ENCODE peak calls at places on chromosomes 3 and 15, in four cellular contexts. X is SK-N-SH, K is GM23248, G is PC-3. W is an unnamed sample. For H3K9me3 and H3F3A, the result is how much of the 10 kb centered on the place peaks cover.

GRCh38 chr3:146223401-146224373 is 27.2 kb downstream of the PLSCR4 start:
- DNase-seq in K (no peak), X (no peak), G (peak), W (no peak)

GRCh38 chr3:12588674-12589054 is 31.8 kb downstream of the MKRN2 start:
- DNase-seq in K (no peak), G (no peak), X (no peak), W (no peak)

GRCh38 chr15:35596261-35596660 is 50.3 kb upstream of the DPH6 start:
- DNase-seq in X (no peak), G (no peak), K (peak), W (no peak)

GRCh38 chr3:47343471-47343971 is 37.3 kb upstream of the PTPN23 start:
- DNase-seq in G (no peak), X (no peak), K (no peak), W (no peak)

GRCh38 chr3:19885468-19885867 is 48.5 kb downstream of the EFHB start:
- DNase-seq in K (peak), X (peak), G (peak), W (peak)

GRCh38 chr3:14331273-14331672 is 71.1 kb upstream of the SLC6A6 start:
- DNase-seq in K (no peak), X (no peak), G (no peak), W (no peak)

GRCh38 chr15:84681822-84682221 is 23.8 kb upstream of the NMB start:
- DNase-seq in G (no peak), X (no peak), K (peak), W (no peak)

GRCh38 chr3:60336061-60336460 is 915.2 kb downstream of the FHIT start:
- DNase-seq in K (no peak), X (no peak), G (no peak), W (no peak)

GRCh38 chr15:27579738-27580137 is 519.4 kb downstream of the OCA2 start:
- DNase-seq in X (no peak), K (peak), G (no peak), W (no peak)

GRCh38 chr3:166444756-166445155 is 607.5 kb upstream of the BCHE start:
- DNase-seq in G (peak), X (no peak), K (no peak), W (no peak)

GRCh38 chr3:129417354-129417753 is 11.1 kb downstream of the EFCAB12 start:
- DNase-seq in X (no peak), K (peak), G (no peak), W (no peak)

GRCh38 chr15:29611057-29611456 is 211.2 kb downstream of the TJP1 start:
- DNase-seq in K (no peak), X (no peak), G (no peak), W (no peak)

GRCh38 chr3:57999423-58000115 is 8.7 kb upstream of the FLNB start:
- DNase-seq in X (no peak), K (no peak), G (peak), W (no peak)

GRCh38 chr3:152196782-152197181 is 71.9 kb upstream of the MBNL1 start:
- DNase-seq in G (no peak), X (no peak), K (no peak), W (peak)

GRCh38 chr15:80434926-80435720 is 30.9 kb downstream of the ARNT2 start:
- DNase-seq in X (no peak), K (no peak), G (no peak), W (no peak)

GRCh38 chr3:28544236-28544635 is 195.6 kb upstream of the AZI2 start:
- DNase-seq in K (no peak), G (no peak), X (no peak), W (no peak)

GRCh38 chr3:13661121-13661520 is 112.2 kb downstream of the FBLN2 start:
- DNase-seq in K (no peak), X (peak), G (no peak), W (no peak)

GRCh38 chr3:48476426-48477053 is 27.4 kb downstream of the SHISA5 start:
- DNase-seq in X (peak), K (no peak), G (no peak), W (no peak)

GRCh38 chr15:70761931-70762468 is 1.4 kb downstream of the UACA start:
- DNase-seq in G (peak), X (no peak), K (peak), W (no peak)

GRCh38 chr3:184546252-184546651 is 15.3 kb upstream of the EPHB3 start:
- DNase-seq in X (no peak), G (no peak), K (no peak), W (no peak)

GRCh38 chr15:74778599-74778970 is 3.3 kb upstream of the CSK start:
- DNase-seq in G (no peak), X (no peak), K (no peak), W (no peak)

GRCh38 chr3:176590722-176591121 is 606.6 kb downstream of the TBL1XR1 start:
- DNase-seq in G (peak), K (no peak), X (no peak), W (no peak)

GRCh38 chr15:45346381-45346780 is 32.0 kb downstream of the GATM start:
- DNase-seq in G (no peak), K (no peak), X (no peak), W (no peak)

DNA sequence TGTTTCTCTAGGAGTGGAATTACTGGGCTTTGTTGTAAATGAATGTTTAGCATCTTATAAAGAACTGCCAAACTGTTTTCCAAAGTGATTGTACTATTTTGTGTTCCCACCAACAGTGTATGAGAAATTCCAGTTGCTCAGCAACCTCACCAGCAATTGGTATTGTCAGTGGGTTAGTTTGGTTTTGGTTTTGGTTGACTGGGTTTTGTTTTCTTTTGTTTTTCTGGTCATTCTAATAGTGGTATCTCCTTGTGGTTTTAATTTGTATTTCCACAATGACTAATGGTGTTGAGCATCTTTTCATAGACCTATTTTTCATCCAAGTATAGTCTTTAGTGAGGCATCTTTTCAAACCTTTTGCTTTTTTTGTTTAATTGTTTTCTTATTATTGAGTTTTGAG is 27.1 kb downstream of the FILIP1L start:
- DNase-seq in X (no peak), K (peak), G (peak), W (peak)
- H3K9me3 ChIP-seq in X (under half), K (under half), G (under half), W (under half)

DNA sequence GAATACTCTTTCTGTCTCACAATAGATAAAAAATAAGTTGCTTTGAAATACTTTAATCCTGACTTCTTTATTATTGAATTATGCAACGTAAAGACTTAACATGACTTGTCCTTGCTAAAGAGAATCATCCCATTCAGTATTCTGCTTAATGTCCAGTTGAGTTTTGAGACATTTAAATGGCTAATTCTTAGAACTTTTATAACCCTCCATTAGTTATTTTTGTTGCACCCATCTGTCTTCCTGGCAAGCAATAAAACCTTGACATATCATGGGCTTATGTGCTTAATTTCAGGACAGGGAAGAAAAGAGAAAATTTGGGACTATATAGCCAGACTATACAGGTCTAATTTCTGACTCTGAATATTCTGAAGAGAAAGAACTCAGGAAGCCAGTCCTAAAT is 3.1 kb downstream of the SEC62 start:
- DNase-seq in X (no peak), G (no peak), K (no peak), W (no peak)
- H3F3A ChIP-seq in X (under half), G (under half), K (under half), W (under half)

GRCh38 chr3:172524611-172525010 is 1.4 kb upstream of the TNFSF10 start:
- DNase-seq in X (no peak), G (no peak), K (peak), W (no peak)
- TF ChIP-seq EZH2phosphoT487 in X (no peak), G (no peak), K (no peak), W (no peak)

GRCh38 chr3:44495636-44496415 is 18.4 kb upstream of the ZNF445 start:
- DNase-seq in G (no peak), X (no peak), K (no peak), W (no peak)
- H3K9me3 ChIP-seq in G (under half), X (under half), K (under half), W (under half)

GRCh38 chr3:32836601-32837000 is 18.8 kb downstream of the TRIM71 start:
- DNase-seq in G (no peak), X (no peak), K (no peak), W (no peak)

GRCh38 chr3:32837789-32838188 is 20.0 kb downstream of the TRIM71 start:
- DNase-seq in X (no peak), K (no peak), G (no peak), W (no peak)

GRCh38 chr3:32835049-32835371 is 17.2 kb downstream of the TRIM71 start:
- DNase-seq in G (no peak), K (no peak), X (no peak), W (no peak)

GRCh38 chr3:32837366-32837765 is 19.6 kb downstream of the TRIM71 start:
- DNase-seq in K (no peak), X (no peak), G (no peak), W (no peak)

DNA sequence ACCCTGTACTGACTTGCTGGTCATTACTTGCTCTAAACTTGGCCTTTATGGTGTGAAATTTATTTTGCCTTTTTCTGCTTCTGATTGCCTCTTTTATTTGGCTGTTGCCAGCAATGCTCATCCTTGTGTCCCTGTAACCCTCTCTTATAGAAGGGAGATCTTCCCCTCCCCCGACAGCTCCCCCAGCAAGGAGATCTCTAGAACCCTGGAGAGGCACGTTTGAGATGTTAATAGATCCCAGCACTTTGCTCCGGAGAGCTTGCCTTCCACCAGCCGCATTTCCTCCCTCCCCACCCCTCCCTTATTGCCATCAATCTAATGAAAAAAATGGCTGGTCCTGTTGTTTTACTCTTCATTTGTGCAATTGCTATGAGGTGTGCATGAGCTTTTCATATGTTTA is 18.1 kb downstream of the TRIM71 start:
- DNase-seq in K (no peak), G (no peak), X (no peak), W (no peak)
- H3F3A ChIP-seq in K (under half), G (under half), X (under half), W (under half)

GRCh38 chr3:119098006-119098405 is 48.0 kb upstream of the TEX55 start:
- DNase-seq in K (no peak), X (no peak), G (no peak), W (no peak)

GRCh38 chr3:119091936-119092677 is 53.9 kb upstream of the TEX55 start:
- DNase-seq in K (no peak), X (no peak), G (no peak), W (no peak)
- TF ChIP-seq EZH2phosphoT487 in K (no peak), X (no peak), G (no peak), W (no peak)

GRCh38 chr15:25238126-25238525 is 200.7 kb downstream of the UBE3A start:
- DNase-seq in X (no peak), G (no peak), K (no peak), W (no peak)

GRCh38 chr15:25240461-25241021 is 198.3 kb downstream of the UBE3A start:
- DNase-seq in X (no peak), G (no peak), K (no peak), W (no peak)

GRCh38 chr15:25237291-25237978 is 201.4 kb downstream of the UBE3A start:
- DNase-seq in K (no peak), G (no peak), X (no peak), W (no peak)

GRCh38 chr15:25239471-25240345 is 199.1 kb downstream of the UBE3A start:
- DNase-seq in G (no peak), X (no peak), K (no peak), W (no peak)

DNA sequence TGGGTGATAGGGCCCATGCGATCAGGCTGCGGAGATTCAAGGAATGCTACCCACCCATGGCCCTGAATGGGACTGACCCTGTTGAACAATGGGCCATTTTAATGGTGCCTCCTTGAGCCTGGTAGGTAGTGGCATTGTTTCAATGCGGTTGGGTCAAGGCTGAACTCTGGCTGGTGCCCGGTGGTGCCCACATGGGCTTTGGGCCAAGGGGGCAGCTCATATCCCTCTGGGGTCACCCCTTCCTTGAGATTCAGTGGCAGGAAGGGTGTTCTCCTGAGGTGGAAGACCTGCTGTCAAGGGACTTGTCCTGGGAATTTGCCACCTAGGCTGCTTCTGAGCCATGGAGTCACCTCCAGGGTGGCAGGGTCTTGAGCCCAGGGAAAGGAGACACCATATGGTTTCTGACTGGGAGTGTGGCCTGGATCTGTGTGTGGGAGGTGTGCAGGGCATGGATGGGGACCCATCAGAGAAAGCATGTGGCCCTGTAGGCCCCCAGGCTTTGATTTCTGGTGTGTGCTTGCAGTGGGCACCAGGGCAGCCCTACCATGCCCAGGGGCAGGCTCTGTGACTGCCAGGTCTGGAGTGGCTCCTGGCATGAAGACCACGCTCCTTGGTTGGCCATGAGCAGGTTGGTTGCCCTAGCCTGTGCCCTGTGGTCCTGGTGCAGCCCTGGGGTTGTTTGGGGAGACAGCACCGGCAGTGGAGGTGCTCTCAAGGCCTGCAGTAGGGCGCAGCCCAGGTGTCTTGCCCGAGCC is 199.9 kb downstream of the UBE3A start:
- DNase-seq in K (no peak), X (no peak), G (no peak), W (no peak)
- H3K9me3 ChIP-seq in K (under half), X (under half), G (under half), W (under half)

GRCh38 chr3:112782481-112782880 is 64.2 kb downstream of the CD200R1L start:
- DNase-seq in K (no peak), G (no peak), X (no peak), W (no peak)

GRCh38 chr3:112778298-112779008 is 68.2 kb downstream of the CD200R1L start:
- DNase-seq in X (no peak), K (peak), G (peak), W (no peak)

GRCh38 chr3:112781611-112782010 is 65.1 kb downstream of the CD200R1L start:
- DNase-seq in G (no peak), K (peak), X (no peak), W (no peak)

GRCh38 chr3:112776836-112777235 is 69.8 kb downstream of the CD200R1L start:
- DNase-seq in X (no peak), G (no peak), K (no peak), W (no peak)

DNA sequence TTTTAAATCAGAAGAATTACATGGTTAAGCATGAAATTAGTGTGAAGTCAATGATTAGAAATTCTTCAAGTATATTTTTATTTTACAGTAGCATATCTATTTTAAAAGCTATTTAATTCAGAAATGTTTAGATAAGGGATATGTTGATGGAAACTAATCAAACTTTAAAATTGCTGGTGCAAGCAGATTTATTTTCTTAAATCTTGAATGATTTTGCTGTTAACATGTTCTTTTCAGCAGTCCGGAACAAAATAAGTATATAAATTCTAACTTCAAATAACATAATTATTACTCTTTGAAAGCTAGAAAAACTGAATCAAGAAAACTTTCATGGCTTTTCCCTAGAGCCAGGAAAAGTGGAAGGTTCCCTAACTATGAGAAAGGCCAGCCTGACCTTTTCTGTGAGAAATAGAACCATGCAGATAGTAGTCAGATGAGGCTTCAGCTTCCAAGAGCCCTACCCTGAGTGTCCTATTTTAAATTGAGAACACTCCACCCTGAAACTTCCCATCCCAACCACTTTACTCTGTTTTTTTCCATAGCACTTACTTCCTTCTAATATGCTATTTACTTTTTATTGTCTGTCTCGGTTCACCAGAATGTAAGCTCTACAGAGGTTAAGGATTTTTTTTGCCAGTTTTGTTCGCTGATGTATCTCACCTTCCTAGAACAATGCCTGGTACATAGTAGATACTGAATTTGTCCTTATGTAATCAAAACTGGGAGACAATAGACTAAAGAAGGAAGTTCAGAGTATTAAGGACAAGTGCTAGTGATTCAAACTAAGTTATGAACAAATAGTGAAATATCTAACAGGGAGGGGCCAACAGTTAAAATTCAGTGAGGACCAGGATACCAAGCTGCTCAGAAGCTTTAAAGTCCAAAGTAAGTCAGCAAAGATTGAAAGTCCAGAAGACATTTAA is 66.8 kb downstream of the CD200R1L start:
- DNase-seq in G (no peak), K (peak), X (no peak), W (no peak)
- H3F3A ChIP-seq in G (under half), K (half or more), X (under half), W (under half)

DNA sequence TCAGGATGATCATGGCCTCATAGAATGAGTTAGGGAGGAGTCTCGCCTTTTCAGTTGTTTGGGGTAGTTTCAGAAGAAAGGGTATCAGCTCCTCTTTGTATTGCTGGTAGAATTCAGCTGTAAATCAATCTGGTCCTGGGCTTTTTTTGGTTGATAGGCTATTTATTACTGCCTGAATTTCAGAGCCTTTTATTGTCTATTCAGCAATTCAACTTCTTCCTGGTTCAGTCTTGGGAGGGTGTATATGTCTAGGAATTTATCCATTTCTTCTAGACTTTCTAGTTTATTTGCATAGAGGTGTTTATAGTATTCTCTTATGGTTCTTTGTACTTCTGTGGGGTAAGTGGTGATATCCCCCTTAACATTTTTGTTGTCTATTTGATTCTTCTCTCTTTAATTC is 1024.2 kb downstream of the DIPK2A start:
- DNase-seq in G (no peak), X (no peak), K (no peak), W (no peak)
- TF ChIP-seq EZH2phosphoT487 in G (no peak), X (no peak), K (no peak), W (no peak)

W was measured in MM.1S.